ENCODE peak calls at places on chromosomes 7 and 10, in five cellular contexts. One of them, this sample, is unnamed.

GRCh38 chr10:72550239-72550638 is 75.6 kb downstream of the MICU1 start:
- DNase-seq in left ventricle myocardium inferior: no peak
- DNase-seq in uterus: no peak
- DNase-seq in brain microvascular endothelial cell: no peak
- DNase-seq in CD8-positive, alpha-beta memory T cell: no peak
- DNase-seq in this sample: no peak

GRCh38 chr7:44882899-44883298 is 2.4 kb downstream of the PURB start:
- DNase-seq in uterus: no peak
- DNase-seq in brain microvascular endothelial cell: no peak
- DNase-seq in CD8-positive, alpha-beta memory T cell: no peak
- DNase-seq in left ventricle myocardium inferior: no peak
- DNase-seq in this sample: no peak

GRCh38 chr7:132782777-132783633 is 206.7 kb upstream of the PLXNA4 start:
- DNase-seq in uterus: no peak
- DNase-seq in brain microvascular endothelial cell: peak; percentile 40
- DNase-seq in left ventricle myocardium inferior: no peak
- DNase-seq in CD8-positive, alpha-beta memory T cell: no peak
- DNase-seq in this sample: no peak

GRCh38 chr10:120508393-120508792 is 51.4 kb downstream of the PLPP4 start:
- DNase-seq in CD8-positive, alpha-beta memory T cell: no peak
- DNase-seq in uterus: no peak
- DNase-seq in left ventricle myocardium inferior: no peak
- DNase-seq in brain microvascular endothelial cell: peak; percentile 64
- DNase-seq in this sample: no peak

GRCh38 chr7:139034855-139035587 is 821 bp downstream of the ZC3HAV1L start:
- DNase-seq in CD8-positive, alpha-beta memory T cell: no peak
- DNase-seq in left ventricle myocardium inferior: peak; percentile 46
- DNase-seq in brain microvascular endothelial cell: peak; percentile 6
- DNase-seq in uterus: peak; percentile 26
- DNase-seq in this sample: no peak

GRCh38 chr7:50667338-50667737 is 102.1 kb upstream of the DDC start:
- DNase-seq in brain microvascular endothelial cell: no peak
- DNase-seq in left ventricle myocardium inferior: peak; percentile 49
- DNase-seq in uterus: peak; percentile 57
- DNase-seq in CD8-positive, alpha-beta memory T cell: no peak
- DNase-seq in this sample: no peak

GRCh38 chr7:143393267-143394041 is 12.3 kb downstream of the ZYX start:
- DNase-seq in left ventricle myocardium inferior: no peak
- DNase-seq in uterus: peak; percentile 44
- DNase-seq in CD8-positive, alpha-beta memory T cell: no peak
- DNase-seq in brain microvascular endothelial cell: no peak
- DNase-seq in this sample: peak; percentile 19

GRCh38 chr10:79431891-79432831 is 13.3 kb downstream of the ZCCHC24 start:
- DNase-seq in uterus: peak; percentile 74
- DNase-seq in CD8-positive, alpha-beta memory T cell: no peak
- DNase-seq in left ventricle myocardium inferior: no peak
- DNase-seq in brain microvascular endothelial cell: no peak
- DNase-seq in this sample: no peak

GRCh38 chr10:102120987-102121738 is 995 bp upstream of the LDB1 start:
- DNase-seq in CD8-positive, alpha-beta memory T cell: no peak
- DNase-seq in brain microvascular endothelial cell: no peak
- DNase-seq in uterus: peak; percentile 95
- DNase-seq in left ventricle myocardium inferior: peak; percentile 49
- DNase-seq in this sample: peak; percentile 77

GRCh38 chr10:105351187-105351586 is 710.1 kb downstream of the SORCS3 start:
- DNase-seq in brain microvascular endothelial cell: no peak
- DNase-seq in CD8-positive, alpha-beta memory T cell: no peak
- DNase-seq in left ventricle myocardium inferior: no peak
- DNase-seq in uterus: no peak
- DNase-seq in this sample: no peak

GRCh38 chr7:30893357-30893756 is 18.3 kb upstream of the AQP1 start:
- DNase-seq in brain microvascular endothelial cell: peak; percentile 46
- DNase-seq in CD8-positive, alpha-beta memory T cell: no peak
- DNase-seq in uterus: no peak
- DNase-seq in left ventricle myocardium inferior: peak; percentile 63
- DNase-seq in this sample: peak; percentile 57

GRCh38 chr10:125707852-125708468 is 11.5 kb upstream of the EDRF1 start:
- DNase-seq in CD8-positive, alpha-beta memory T cell: no peak
- DNase-seq in left ventricle myocardium inferior: no peak
- DNase-seq in brain microvascular endothelial cell: no peak
- DNase-seq in uterus: no peak
- DNase-seq in this sample: no peak

GRCh38 chr7:47652591-47652990 is 70.7 kb upstream of the TNS3 start:
- DNase-seq in left ventricle myocardium inferior: no peak
- DNase-seq in uterus: no peak
- DNase-seq in brain microvascular endothelial cell: no peak
- DNase-seq in CD8-positive, alpha-beta memory T cell: no peak
- DNase-seq in this sample: no peak

GRCh38 chr7:36809064-36809463 is 84.8 kb upstream of the AOAH start:
- DNase-seq in CD8-positive, alpha-beta memory T cell: no peak
- DNase-seq in uterus: no peak
- DNase-seq in left ventricle myocardium inferior: no peak
- DNase-seq in brain microvascular endothelial cell: no peak
- DNase-seq in this sample: no peak

GRCh38 chr7:108253275-108254044 is 123.3 kb upstream of the LAMB4 start:
- DNase-seq in CD8-positive, alpha-beta memory T cell: no peak
- DNase-seq in uterus: no peak
- DNase-seq in brain microvascular endothelial cell: peak; percentile 54
- DNase-seq in left ventricle myocardium inferior: no peak
- DNase-seq in this sample: no peak

GRCh38 chr7:139647085-139647484 is 123.6 kb downstream of the CLEC2L start:
- DNase-seq in left ventricle myocardium inferior: no peak
- DNase-seq in uterus: no peak
- DNase-seq in CD8-positive, alpha-beta memory T cell: no peak
- DNase-seq in brain microvascular endothelial cell: peak; percentile 56
- DNase-seq in this sample: no peak

GRCh38 chr10:9081988-9082387 is 1027.5 kb downstream of the GATA3 start:
- DNase-seq in uterus: no peak
- DNase-seq in brain microvascular endothelial cell: no peak
- DNase-seq in CD8-positive, alpha-beta memory T cell: no peak
- DNase-seq in left ventricle myocardium inferior: no peak
- DNase-seq in this sample: no peak

GRCh38 chr7:130118294-130118693 is 48.0 kb downstream of the KLHDC10 start:
- DNase-seq in CD8-positive, alpha-beta memory T cell: no peak
- DNase-seq in left ventricle myocardium inferior: no peak
- DNase-seq in uterus: no peak
- DNase-seq in brain microvascular endothelial cell: no peak
- DNase-seq in this sample: no peak

GRCh38 chr7:97293031-97293430 is 175.5 kb downstream of the SDHAF3 start:
- DNase-seq in uterus: no peak
- DNase-seq in left ventricle myocardium inferior: no peak
- DNase-seq in CD8-positive, alpha-beta memory T cell: no peak
- DNase-seq in brain microvascular endothelial cell: no peak
- DNase-seq in this sample: no peak
- H3K4me3 ChIP-seq in uterus: no peak overlapping the region
- H3K4me3 ChIP-seq in left ventricle myocardium inferior: no peak overlapping the region
- H3K4me3 ChIP-seq in CD8-positive, alpha-beta memory T cell: no peak overlapping the region
- H3K4me3 ChIP-seq in brain microvascular endothelial cell: no peak overlapping the region
- H3K4me3 ChIP-seq in this sample: no peak overlapping the region

GRCh38 chr7:99457050-99457645 is 8.8 kb downstream of the ATP5MF start:
- DNase-seq in uterus: no peak
- DNase-seq in left ventricle myocardium inferior: no peak
- DNase-seq in brain microvascular endothelial cell: no peak
- DNase-seq in CD8-positive, alpha-beta memory T cell: no peak
- DNase-seq in this sample: no peak
- H3K36me3 ChIP-seq in uterus: no peaks in the 10 kb centered on the region
- H3K36me3 ChIP-seq in left ventricle myocardium inferior: peaks cover 81% of the 10 kb centered on the region
- H3K36me3 ChIP-seq in brain microvascular endothelial cell: peaks cover 78% of the 10 kb centered on the region
- H3K36me3 ChIP-seq in CD8-positive, alpha-beta memory T cell: peaks cover 32% of the 10 kb centered on the region
- H3K36me3 ChIP-seq in this sample: peaks cover 90% of the 10 kb centered on the region

GRCh38 chr7:81846398-81846797 is 76.6 kb upstream of the HGF start:
- DNase-seq in uterus: no peak
- DNase-seq in brain microvascular endothelial cell: peak; percentile 41
- DNase-seq in left ventricle myocardium inferior: no peak
- DNase-seq in CD8-positive, alpha-beta memory T cell: no peak
- DNase-seq in this sample: peak; percentile 17
- H3K4me3 ChIP-seq in uterus: no peak overlapping the region
- H3K4me3 ChIP-seq in brain microvascular endothelial cell: no peak overlapping the region
- H3K4me3 ChIP-seq in left ventricle myocardium inferior: peak overlapping the region; percentile 18
- H3K4me3 ChIP-seq in CD8-positive, alpha-beta memory T cell: no peak overlapping the region
- H3K4me3 ChIP-seq in this sample: no peak overlapping the region

GRCh38 chr7:74599251-74599650 is 58.3 kb upstream of the GTF2I start:
- DNase-seq in CD8-positive, alpha-beta memory T cell: no peak
- DNase-seq in uterus: no peak
- DNase-seq in brain microvascular endothelial cell: no peak
- DNase-seq in left ventricle myocardium inferior: no peak
- DNase-seq in this sample: no peak
- H3K36me3 ChIP-seq in CD8-positive, alpha-beta memory T cell: no peaks in the 10 kb centered on the region
- H3K36me3 ChIP-seq in uterus: no peaks in the 10 kb centered on the region
- H3K36me3 ChIP-seq in brain microvascular endothelial cell: peaks cover 15% of the 10 kb centered on the region
- H3K36me3 ChIP-seq in left ventricle myocardium inferior: peaks cover 56% of the 10 kb centered on the region
- H3K36me3 ChIP-seq in this sample: peaks cover 38% of the 10 kb centered on the region

DNA sequence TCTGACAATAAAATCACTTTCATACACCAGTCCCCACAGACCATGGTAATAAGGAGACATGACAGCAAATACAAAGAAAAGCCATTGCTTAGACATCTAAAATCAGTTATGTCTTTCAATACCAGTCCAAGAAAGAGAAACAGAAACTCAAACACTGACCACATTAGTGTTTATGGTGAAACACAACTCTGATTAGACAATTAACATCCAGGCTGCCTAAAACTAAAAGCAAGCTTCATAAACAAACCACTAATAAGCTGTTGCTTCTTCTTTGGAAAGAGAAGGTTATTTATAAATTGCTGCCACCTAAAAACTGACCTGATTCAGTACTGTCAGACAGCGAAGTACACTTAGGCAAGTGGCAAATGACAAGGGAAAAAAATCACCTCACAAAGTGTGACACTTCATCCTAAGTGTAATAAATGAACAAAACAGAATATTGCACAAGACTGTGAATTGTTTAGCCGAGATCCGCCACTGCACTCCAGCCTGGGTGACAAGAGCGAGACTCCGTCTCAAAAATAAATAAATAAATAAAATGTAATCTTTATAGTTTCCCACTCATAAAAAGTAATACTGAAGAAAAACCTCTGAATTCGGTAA is 277.4 kb downstream of the PARD3 start:
- DNase-seq in brain microvascular endothelial cell: no peak
- DNase-seq in CD8-positive, alpha-beta memory T cell: no peak
- DNase-seq in uterus: no peak
- DNase-seq in left ventricle myocardium inferior: no peak
- DNase-seq in this sample: no peak
- H3K4me3 ChIP-seq in brain microvascular endothelial cell: no peak overlapping the region
- H3K4me3 ChIP-seq in CD8-positive, alpha-beta memory T cell: no peak overlapping the region
- H3K4me3 ChIP-seq in uterus: no peak overlapping the region
- H3K4me3 ChIP-seq in left ventricle myocardium inferior: peak overlapping the region; percentile 24
- H3K4me3 ChIP-seq in this sample: no peak overlapping the region

DNA sequence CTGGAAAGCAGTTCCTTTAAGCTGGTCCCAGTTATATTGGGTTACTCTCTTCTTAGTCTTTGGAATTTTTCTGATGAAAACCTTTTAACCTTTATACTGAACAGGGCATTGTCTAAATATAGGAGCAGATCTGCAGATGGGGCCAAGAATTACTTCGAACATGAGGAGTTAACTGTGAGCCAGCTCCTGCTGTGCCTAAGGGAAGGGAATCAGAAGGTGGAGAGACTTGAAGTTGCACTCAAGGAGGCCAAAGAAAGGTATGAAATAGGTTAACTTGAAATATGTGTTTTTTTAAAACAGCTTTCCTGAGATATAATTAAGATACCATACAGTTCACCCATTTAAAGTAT is 18.8 kb downstream of the OPTN start:
- DNase-seq in CD8-positive, alpha-beta memory T cell: no peak
- DNase-seq in uterus: no peak
- DNase-seq in brain microvascular endothelial cell: no peak
- DNase-seq in left ventricle myocardium inferior: no peak
- DNase-seq in this sample: no peak
- H3K36me3 ChIP-seq in CD8-positive, alpha-beta memory T cell: peaks cover 45% of the 10 kb centered on the region
- H3K36me3 ChIP-seq in uterus: no peaks in the 10 kb centered on the region
- H3K36me3 ChIP-seq in brain microvascular endothelial cell: peaks cover 70% of the 10 kb centered on the region
- H3K36me3 ChIP-seq in left ventricle myocardium inferior: peaks cover 75% of the 10 kb centered on the region
- H3K36me3 ChIP-seq in this sample: peaks cover 31% of the 10 kb centered on the region

DNA sequence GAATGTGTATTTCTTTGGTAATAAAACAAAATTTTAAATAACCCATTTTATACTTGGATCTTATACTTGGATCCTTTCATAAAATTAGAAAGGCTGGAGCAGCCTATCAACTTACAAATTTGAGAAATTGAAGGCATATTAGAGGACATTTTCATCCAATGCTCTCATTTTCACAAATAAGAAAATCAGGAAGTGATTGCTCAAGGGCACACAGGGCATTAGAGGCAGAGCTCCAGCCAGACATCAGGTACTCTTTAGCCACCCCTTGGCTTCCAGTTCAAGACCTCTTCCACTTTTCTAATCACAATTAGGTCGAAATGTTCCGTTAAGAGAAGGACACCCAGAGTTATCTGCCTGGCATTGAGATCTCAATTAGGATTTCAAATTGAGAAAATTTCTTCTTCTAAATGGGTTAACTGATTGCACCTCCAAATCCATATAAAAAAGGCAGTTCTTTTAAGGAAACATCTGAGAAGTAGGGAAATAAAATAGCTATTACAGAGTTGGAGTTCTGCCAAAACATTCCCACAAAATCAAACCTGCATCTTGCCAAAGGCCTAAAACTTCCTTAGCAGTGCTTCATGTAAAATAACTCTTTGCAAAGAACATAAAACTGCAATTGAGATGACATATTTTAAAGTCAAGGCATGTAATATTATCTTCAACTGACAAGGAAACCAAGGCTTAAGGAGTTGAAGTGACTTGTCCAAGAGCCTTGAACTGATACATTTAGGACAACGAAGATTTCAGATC is 2.5 kb downstream of the ACTA2 start:
- DNase-seq in uterus: no peak
- DNase-seq in left ventricle myocardium inferior: no peak
- DNase-seq in CD8-positive, alpha-beta memory T cell: no peak
- DNase-seq in brain microvascular endothelial cell: no peak
- DNase-seq in this sample: no peak
- H3K4me3 ChIP-seq in uterus: peak overlapping the region; percentile 53
- H3K4me3 ChIP-seq in left ventricle myocardium inferior: peak overlapping the region; percentile 51
- H3K4me3 ChIP-seq in CD8-positive, alpha-beta memory T cell: no peak overlapping the region
- H3K4me3 ChIP-seq in brain microvascular endothelial cell: no peak overlapping the region
- H3K4me3 ChIP-seq in this sample: peak overlapping the region; percentile 32